ENCODE peak calls at places on chromosomes 2 and 18, in five cellular contexts. One of them, this sample, is unnamed.

GRCh38 chr2:98348066-98348561 is 1.9 kb downstream of the CNGA3 start:
- DNase-seq in kidney: no peak
- DNase-seq in left ventricle myocardium inferior: no peak
- DNase-seq in astrocyte of the spinal cord: no peak
- DNase-seq in pancreas: no peak
- DNase-seq in this sample: no peak

GRCh38 chr2:218367415-218368149 is 10.9 kb downstream of the CATIP start:
- DNase-seq in kidney: peak
- DNase-seq in left ventricle myocardium inferior: peak
- DNase-seq in astrocyte of the spinal cord: peak
- DNase-seq in pancreas: peak
- DNase-seq in this sample: peak

GRCh38 chr2:103656558-103656957 is 894.7 kb downstream of the TMEM182 start:
- DNase-seq in kidney: no peak
- DNase-seq in left ventricle myocardium inferior: no peak
- DNase-seq in astrocyte of the spinal cord: no peak
- DNase-seq in pancreas: no peak
- DNase-seq in this sample: no peak

GRCh38 chr2:136243638-136244557 is 125.9 kb upstream of the CXCR4 start:
- DNase-seq in kidney: no peak
- DNase-seq in left ventricle myocardium inferior: no peak
- DNase-seq in astrocyte of the spinal cord: no peak
- DNase-seq in pancreas: no peak
- DNase-seq in this sample: no peak

GRCh38 chr18:4807495-4808293 is 352.6 kb upstream of the DLGAP1 start:
- DNase-seq in kidney: peak
- DNase-seq in left ventricle myocardium inferior: no peak
- DNase-seq in astrocyte of the spinal cord: no peak
- DNase-seq in pancreas: no peak
- DNase-seq in this sample: no peak

GRCh38 chr2:86671304-86671981 is 47.8 kb upstream of the RNF103 start:
- DNase-seq in kidney: no peak
- DNase-seq in left ventricle myocardium inferior: no peak
- DNase-seq in astrocyte of the spinal cord: peak
- DNase-seq in pancreas: no peak
- DNase-seq in this sample: no peak

GRCh38 chr18:13222371-13223281 is 4.1 kb downstream of the LDLRAD4 start:
- DNase-seq in kidney: peak
- DNase-seq in left ventricle myocardium inferior: peak
- DNase-seq in astrocyte of the spinal cord: peak
- DNase-seq in pancreas: no peak
- DNase-seq in this sample: no peak

GRCh38 chr2:173496746-173497145 is 142.1 kb downstream of the CDCA7 start:
- DNase-seq in kidney: no peak
- DNase-seq in left ventricle myocardium inferior: no peak
- DNase-seq in astrocyte of the spinal cord: peak
- DNase-seq in pancreas: no peak
- DNase-seq in this sample: no peak

GRCh38 chr2:239035361-239035814 is 187.5 kb downstream of the TWIST2 start:
- DNase-seq in kidney: no peak
- DNase-seq in left ventricle myocardium inferior: peak
- DNase-seq in astrocyte of the spinal cord: no peak
- DNase-seq in pancreas: peak
- DNase-seq in this sample: no peak

GRCh38 chr2:191678437-191679110 is 638 bp downstream of the NABP1 start:
- DNase-seq in kidney: peak
- DNase-seq in left ventricle myocardium inferior: peak
- DNase-seq in astrocyte of the spinal cord: no peak
- DNase-seq in pancreas: peak
- DNase-seq in this sample: no peak

GRCh38 chr2:85243101-85244072 is 84.4 kb downstream of the TGOLN2 start:
- DNase-seq in kidney: no peak
- DNase-seq in left ventricle myocardium inferior: peak
- DNase-seq in astrocyte of the spinal cord: peak
- DNase-seq in pancreas: peak
- DNase-seq in this sample: no peak
- TF ChIP-seq CTCF in kidney: peak
- TF ChIP-seq CTCF in left ventricle myocardium inferior: peak
- TF ChIP-seq CTCF in astrocyte of the spinal cord: peak
- TF ChIP-seq CTCF in pancreas: peak
- TF ChIP-seq CTCF in this sample: peak

GRCh38 chr2:24917731-24918325 is 2.2 kb downstream of the ADCY3 start:
- DNase-seq in kidney: no peak
- DNase-seq in left ventricle myocardium inferior: no peak
- DNase-seq in astrocyte of the spinal cord: no peak
- DNase-seq in pancreas: no peak
- DNase-seq in this sample: no peak

GRCh38 chr2:24918326-24919099 is 1.5 kb downstream of the ADCY3 start:
- DNase-seq in kidney: no peak
- DNase-seq in left ventricle myocardium inferior: no peak
- DNase-seq in astrocyte of the spinal cord: no peak
- DNase-seq in pancreas: no peak
- DNase-seq in this sample: no peak

GRCh38 chr2:24919100-24919976 is 699 bp downstream of the ADCY3 start:
- DNase-seq in kidney: no peak
- DNase-seq in left ventricle myocardium inferior: no peak
- DNase-seq in astrocyte of the spinal cord: no peak
- DNase-seq in pancreas: peak
- DNase-seq in this sample: peak

GRCh38 chr2:24915796-24916195 is 4.2 kb downstream of the ADCY3 start:
- DNase-seq in kidney: no peak
- DNase-seq in left ventricle myocardium inferior: no peak
- DNase-seq in astrocyte of the spinal cord: no peak
- DNase-seq in pancreas: no peak
- DNase-seq in this sample: no peak

GRCh38 chr2:24917086-24917485 is 3.0 kb downstream of the ADCY3 start:
- DNase-seq in kidney: no peak
- DNase-seq in left ventricle myocardium inferior: no peak
- DNase-seq in astrocyte of the spinal cord: no peak
- DNase-seq in pancreas: no peak
- DNase-seq in this sample: no peak
- H3K4me3 ChIP-seq in kidney: peak
- H3K4me3 ChIP-seq in left ventricle myocardium inferior: peak
- H3K4me3 ChIP-seq in astrocyte of the spinal cord: no peak
- H3K4me3 ChIP-seq in pancreas: no peak
- H3K4me3 ChIP-seq in this sample: no peak

GRCh38 chr2:158011055-158011771 is 90.5 kb upstream of the UPP2 start:
- DNase-seq in kidney: no peak
- DNase-seq in left ventricle myocardium inferior: no peak
- DNase-seq in astrocyte of the spinal cord: no peak
- DNase-seq in pancreas: no peak
- DNase-seq in this sample: no peak

GRCh38 chr2:158004131-158004530 is 97.5 kb upstream of the UPP2 start:
- DNase-seq in kidney: no peak
- DNase-seq in left ventricle myocardium inferior: no peak
- DNase-seq in astrocyte of the spinal cord: no peak
- DNase-seq in pancreas: no peak
- DNase-seq in this sample: no peak

GRCh38 chr2:158002079-158002478 is 99.6 kb upstream of the UPP2 start:
- DNase-seq in kidney: no peak
- DNase-seq in left ventricle myocardium inferior: no peak
- DNase-seq in astrocyte of the spinal cord: no peak
- DNase-seq in pancreas: no peak
- DNase-seq in this sample: no peak

GRCh38 chr2:158009425-158009824 is 92.3 kb upstream of the UPP2 start:
- DNase-seq in kidney: no peak
- DNase-seq in left ventricle myocardium inferior: no peak
- DNase-seq in astrocyte of the spinal cord: peak
- DNase-seq in pancreas: no peak
- DNase-seq in this sample: no peak

DNA sequence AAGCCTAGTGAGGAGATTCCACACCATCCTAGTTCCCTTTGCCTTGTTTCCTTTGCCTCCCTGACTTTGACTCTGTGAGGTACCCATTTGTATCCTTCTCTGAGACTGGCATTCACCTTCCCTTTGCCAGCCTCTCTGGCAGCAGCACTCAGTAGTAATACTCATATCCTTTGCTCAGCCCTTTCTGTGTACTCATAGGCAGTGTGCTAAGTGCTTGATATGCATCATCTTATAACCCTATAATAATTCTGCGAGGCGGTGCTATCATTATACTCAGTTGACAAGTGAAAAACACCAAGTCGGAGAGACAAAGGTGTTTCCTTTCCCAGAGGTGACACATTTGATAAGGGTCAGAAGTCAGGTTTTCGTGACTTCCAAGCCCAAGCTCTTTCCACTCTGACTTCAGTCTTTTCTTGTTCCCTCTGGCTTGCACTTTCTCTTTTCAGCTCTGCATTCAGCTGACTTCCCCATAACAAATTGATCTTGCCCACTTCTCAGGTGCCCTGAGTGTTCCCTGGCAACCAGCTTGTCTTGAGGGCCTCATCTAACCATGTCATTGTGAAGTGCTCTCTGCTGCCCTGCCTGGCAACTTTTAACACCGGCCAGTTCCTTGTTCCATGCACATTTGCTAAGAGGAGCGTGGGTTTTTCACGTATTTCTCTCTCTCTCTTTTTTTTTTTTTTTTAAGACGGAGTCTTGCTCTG is 94.6 kb upstream of the UPP2 start:
- DNase-seq in kidney: no peak
- DNase-seq in left ventricle myocardium inferior: no peak
- DNase-seq in astrocyte of the spinal cord: no peak
- DNase-seq in pancreas: no peak
- DNase-seq in this sample: no peak
- TF ChIP-seq CTCF in kidney: no peak
- TF ChIP-seq CTCF in left ventricle myocardium inferior: no peak
- TF ChIP-seq CTCF in astrocyte of the spinal cord: peak
- TF ChIP-seq CTCF in pancreas: no peak
- TF ChIP-seq CTCF in this sample: no peak

GRCh38 chr2:241864897-241865213 is 4.7 kb upstream of the RTP5 start:
- DNase-seq in kidney: no peak
- DNase-seq in left ventricle myocardium inferior: no peak
- DNase-seq in astrocyte of the spinal cord: no peak
- DNase-seq in pancreas: no peak
- DNase-seq in this sample: no peak

GRCh38 chr2:241864168-241864896 is 5.2 kb upstream of the RTP5 start:
- DNase-seq in kidney: no peak
- DNase-seq in left ventricle myocardium inferior: no peak
- DNase-seq in astrocyte of the spinal cord: no peak
- DNase-seq in pancreas: no peak
- DNase-seq in this sample: no peak

GRCh38 chr2:241861264-241861663 is 2.6 kb upstream of the PDCD1 start:
- DNase-seq in kidney: no peak
- DNase-seq in left ventricle myocardium inferior: no peak
- DNase-seq in astrocyte of the spinal cord: no peak
- DNase-seq in pancreas: no peak
- DNase-seq in this sample: no peak

GRCh38 chr2:241862093-241862492 is 3.4 kb upstream of the PDCD1 start:
- DNase-seq in kidney: no peak
- DNase-seq in left ventricle myocardium inferior: no peak
- DNase-seq in astrocyte of the spinal cord: no peak
- DNase-seq in pancreas: peak
- DNase-seq in this sample: no peak

DNA sequence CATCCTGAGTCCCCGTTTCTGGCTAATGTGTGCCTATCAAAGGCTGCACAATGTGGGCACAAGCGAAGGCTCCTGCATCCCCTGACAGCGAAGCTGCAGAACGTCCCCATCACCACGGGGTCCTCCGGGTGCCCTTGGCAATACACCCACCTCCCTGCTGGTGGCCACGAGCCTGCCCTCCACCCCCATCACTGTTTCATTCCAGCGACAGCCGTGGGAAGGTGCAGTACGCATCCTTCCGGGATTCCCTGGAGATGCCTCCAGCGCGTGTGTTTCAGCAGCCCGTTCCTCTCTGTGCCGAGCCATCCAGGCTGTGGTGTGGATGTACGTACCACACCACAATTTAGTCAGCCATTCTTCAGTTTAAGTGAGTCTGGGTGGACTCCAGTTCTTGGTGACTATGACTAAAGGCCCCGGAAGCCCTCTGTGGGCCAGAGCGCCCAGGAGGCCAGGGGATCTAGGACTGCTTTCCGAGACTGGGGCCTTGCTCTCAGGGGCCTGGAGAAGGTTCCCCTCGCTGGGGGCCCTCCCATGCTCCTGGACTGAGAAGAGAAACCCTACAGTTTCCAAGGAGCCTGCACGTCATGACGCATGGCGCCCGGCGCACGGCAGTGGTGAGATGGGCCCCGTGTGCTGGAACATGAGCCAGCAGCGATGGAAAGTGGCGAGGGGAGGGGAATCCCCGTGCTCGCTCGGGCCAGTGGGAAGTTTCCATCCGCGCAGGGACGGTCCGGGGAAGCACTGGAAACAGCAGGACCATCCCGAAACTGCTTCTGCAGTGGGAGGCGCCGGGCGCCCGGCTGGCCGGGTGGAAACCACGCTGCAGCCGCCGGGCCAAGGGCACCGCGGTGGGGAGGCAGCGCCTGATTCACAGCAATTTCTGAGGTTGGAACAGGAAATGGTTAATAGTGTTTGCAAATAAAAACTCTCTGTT is 4.6 kb upstream of the PDCD1 start:
- DNase-seq in kidney: peak
- DNase-seq in left ventricle myocardium inferior: peak
- DNase-seq in astrocyte of the spinal cord: no peak
- DNase-seq in pancreas: peak
- DNase-seq in this sample: no peak
- H3K4me3 ChIP-seq in kidney: no peak
- H3K4me3 ChIP-seq in left ventricle myocardium inferior: peak
- H3K4me3 ChIP-seq in astrocyte of the spinal cord: no peak
- H3K4me3 ChIP-seq in pancreas: no peak
- H3K4me3 ChIP-seq in this sample: peak

This sample was measured in GM12864.